ENCODE peak calls at places on chromosomes 6 and 20, in four cellular contexts. One of them, this sample, is unnamed.
A peak's percentile ranks its signal among the peaks of the same experiment; 100 is the strongest.

GRCh38 chr20:31715766-31716165 is 6.9 kb downstream of the BCL2L1 start:
- DNase-seq in H1: no peak
- DNase-seq in HepG2: no peak
- DNase-seq in GM12878: no peak
- DNase-seq in this sample: no peak

GRCh38 chr20:6533321-6533720 is 234.2 kb upstream of the BMP2 start:
- DNase-seq in H1: no peak
- DNase-seq in HepG2: no peak
- DNase-seq in GM12878: no peak
- DNase-seq in this sample: no peak

GRCh38 chr20:45735552-45735951 is 13.4 kb downstream of the SPINT4 start:
- DNase-seq in H1: no peak
- DNase-seq in HepG2: no peak
- DNase-seq in GM12878: no peak
- DNase-seq in this sample: no peak

GRCh38 chr6:167866642-167867041 is 39.9 kb downstream of the AFDN start:
- DNase-seq in H1: no peak
- DNase-seq in HepG2: no peak
- DNase-seq in GM12878: no peak
- DNase-seq in this sample: no peak

GRCh38 chr20:64236137-64237088 is 19.1 kb upstream of the PCMTD2 start:
- DNase-seq in H1: no peak
- DNase-seq in HepG2: peak; percentile 87
- DNase-seq in GM12878: no peak
- DNase-seq in this sample: no peak

GRCh38 chr20:39264506-39265172 is 302.5 kb downstream of the DHX35 start:
- DNase-seq in H1: peak; percentile 39
- DNase-seq in HepG2: peak; percentile 63
- DNase-seq in GM12878: no peak
- DNase-seq in this sample: peak; percentile 64

GRCh38 chr6:74735304-74735703 is 470.5 kb downstream of the COL12A1 start:
- DNase-seq in H1: no peak
- DNase-seq in HepG2: no peak
- DNase-seq in GM12878: no peak
- DNase-seq in this sample: no peak

GRCh38 chr6:140977425-140977824 is 1155.3 kb upstream of the GJE1 start:
- DNase-seq in H1: no peak
- DNase-seq in HepG2: no peak
- DNase-seq in GM12878: no peak
- DNase-seq in this sample: no peak

GRCh38 chr6:49145280-49145679 is 317.8 kb downstream of the MMUT start:
- DNase-seq in H1: no peak
- DNase-seq in HepG2: no peak
- DNase-seq in GM12878: no peak
- DNase-seq in this sample: no peak

GRCh38 chr6:167475947-167476346 is 151.1 kb downstream of the TTLL2 start:
- DNase-seq in H1: peak; percentile 39
- DNase-seq in HepG2: no peak
- DNase-seq in GM12878: no peak
- DNase-seq in this sample: no peak

GRCh38 chr6:159513914-159514313 is 179.1 kb downstream of the SOD2 start:
- DNase-seq in H1: no peak
- DNase-seq in HepG2: no peak
- DNase-seq in GM12878: no peak
- DNase-seq in this sample: no peak

GRCh38 chr20:9353916-9354276 is 160.5 kb upstream of the LAMP5 start:
- DNase-seq in H1: no peak
- DNase-seq in HepG2: no peak
- DNase-seq in GM12878: no peak
- DNase-seq in this sample: no peak

GRCh38 chr6:36820700-36821580 is 18.3 kb downstream of the CPNE5 start:
- DNase-seq in H1: no peak
- DNase-seq in HepG2: no peak
- DNase-seq in GM12878: no peak
- DNase-seq in this sample: no peak

GRCh38 chr6:42287756-42288155 is 70.1 kb upstream of the MRPS10 start:
- DNase-seq in H1: no peak
- DNase-seq in HepG2: no peak
- DNase-seq in GM12878: no peak
- DNase-seq in this sample: no peak

GRCh38 chr6:21079468-21080048 is 514.0 kb upstream of the SOX4 start:
- DNase-seq in H1: no peak
- DNase-seq in HepG2: no peak
- DNase-seq in GM12878: no peak
- DNase-seq in this sample: peak; percentile 50

GRCh38 chr20:7742479-7742878 is 197.8 kb downstream of the HAO1 start:
- DNase-seq in H1: no peak
- DNase-seq in HepG2: no peak
- DNase-seq in GM12878: no peak
- DNase-seq in this sample: no peak

GRCh38 chr6:72580281-72580940 is 41.5 kb upstream of the KCNQ5 start:
- DNase-seq in H1: peak; percentile 9
- DNase-seq in HepG2: peak; percentile 9
- DNase-seq in GM12878: no peak
- DNase-seq in this sample: peak; percentile 11

GRCh38 chr20:9615118-9615517 is 100.7 kb downstream of the LAMP5 start:
- DNase-seq in H1: no peak
- DNase-seq in HepG2: peak; percentile 24
- DNase-seq in GM12878: no peak
- DNase-seq in this sample: no peak

GRCh38 chr20:32098786-32099185 is 10.7 kb upstream of the TM9SF4 start:
- DNase-seq in H1: no peak
- DNase-seq in HepG2: no peak
- DNase-seq in GM12878: no peak
- DNase-seq in this sample: no peak

GRCh38 chr20:63955846-63956663 is at the start of gene UCKL1:
- DNase-seq in H1: no peak
- DNase-seq in HepG2: peak; percentile 91
- DNase-seq in GM12878: no peak
- DNase-seq in this sample: peak; percentile 95

GRCh38 chr6:125019873-125020272 is 57.6 kb downstream of the RNF217 start:
- DNase-seq in H1: no peak
- DNase-seq in HepG2: no peak
- DNase-seq in GM12878: no peak
- DNase-seq in this sample: no peak

GRCh38 chr6:21263531-21264287 is 329.8 kb upstream of the SOX4 start:
- DNase-seq in H1: no peak
- DNase-seq in HepG2: no peak
- DNase-seq in GM12878: peak; percentile 63
- DNase-seq in this sample: no peak

GRCh38 chr20:4110885-4111284 is 95.5 kb upstream of the RNF24 start:
- DNase-seq in H1: no peak
- DNase-seq in HepG2: no peak
- DNase-seq in GM12878: no peak
- DNase-seq in this sample: no peak

GRCh38 chr6:88165877-88166492 is at the start of gene CNR1:
- DNase-seq in H1: no peak
- DNase-seq in HepG2: no peak
- DNase-seq in GM12878: no peak
- DNase-seq in this sample: peak; percentile 83

GRCh38 chr6:144158133-144158532 is 7.8 kb downstream of the STX11 start:
- DNase-seq in H1: no peak
- DNase-seq in HepG2: no peak
- DNase-seq in GM12878: no peak
- DNase-seq in this sample: no peak

GRCh38 chr6:161373905-161374451 is 100.1 kb upstream of the AGPAT4 start:
- DNase-seq in H1: peak; percentile 34
- DNase-seq in HepG2: peak; percentile 53
- DNase-seq in GM12878: no peak
- DNase-seq in this sample: peak; percentile 78

GRCh38 chr20:20360464-20360863 is 7.4 kb upstream of the INSM1 start:
- DNase-seq in H1: no peak
- DNase-seq in HepG2: peak; percentile 67
- DNase-seq in GM12878: no peak
- DNase-seq in this sample: peak; percentile 79

GRCh38 chr6:46882622-46883021 is 39.1 kb downstream of the ADGRF5 start:
- DNase-seq in H1: no peak
- DNase-seq in HepG2: no peak
- DNase-seq in GM12878: no peak
- DNase-seq in this sample: no peak

GRCh38 chr20:58150772-58151171 is 77.7 kb downstream of the ANKRD60 start:
- DNase-seq in H1: peak; percentile 33
- DNase-seq in HepG2: no peak
- DNase-seq in GM12878: no peak
- DNase-seq in this sample: no peak

GRCh38 chr20:309841-310644 is 12.7 kb downstream of the ZCCHC3 start:
- DNase-seq in H1: peak; percentile 99
- DNase-seq in HepG2: peak; percentile 96
- DNase-seq in GM12878: no peak
- DNase-seq in this sample: peak; percentile 97

GRCh38 chr6:74645108-74645849 is 560.6 kb downstream of the COL12A1 start:
- DNase-seq in H1: peak; percentile 9
- DNase-seq in HepG2: no peak
- DNase-seq in GM12878: no peak
- DNase-seq in this sample: no peak

GRCh38 chr6:111938710-111939109 is 65.5 kb upstream of the FYN start:
- DNase-seq in H1: no peak
- DNase-seq in HepG2: peak; percentile 35
- DNase-seq in GM12878: no peak
- DNase-seq in this sample: no peak

GRCh38 chr20:54343634-54344033 is 131.8 kb upstream of the DOK5 start:
- DNase-seq in H1: no peak
- DNase-seq in HepG2: no peak
- DNase-seq in GM12878: no peak
- DNase-seq in this sample: no peak

GRCh38 chr20:63686492-63687321 is 9.7 kb upstream of the TNFRSF6B start:
- DNase-seq in H1: no peak
- DNase-seq in HepG2: no peak
- DNase-seq in GM12878: no peak
- DNase-seq in this sample: no peak

GRCh38 chr20:19995220-19995863 is 21.8 kb upstream of the NAA20 start:
- DNase-seq in H1: no peak
- DNase-seq in HepG2: peak; percentile 63
- DNase-seq in GM12878: no peak
- DNase-seq in this sample: peak; percentile 60

GRCh38 chr6:169223006-169223405 is 30.6 kb downstream of the THBS2 start:
- DNase-seq in H1: no peak
- DNase-seq in HepG2: no peak
- DNase-seq in GM12878: no peak
- DNase-seq in this sample: no peak

GRCh38 chr20:20295621-20296498 is 72.0 kb upstream of the INSM1 start:
- DNase-seq in H1: no peak
- DNase-seq in HepG2: no peak
- DNase-seq in GM12878: no peak
- DNase-seq in this sample: no peak

GRCh38 chr6:56984374-56984773 is 29.5 kb downstream of the BEND6 start:
- DNase-seq in H1: no peak
- DNase-seq in HepG2: no peak
- DNase-seq in GM12878: no peak
- DNase-seq in this sample: no peak

DNA sequence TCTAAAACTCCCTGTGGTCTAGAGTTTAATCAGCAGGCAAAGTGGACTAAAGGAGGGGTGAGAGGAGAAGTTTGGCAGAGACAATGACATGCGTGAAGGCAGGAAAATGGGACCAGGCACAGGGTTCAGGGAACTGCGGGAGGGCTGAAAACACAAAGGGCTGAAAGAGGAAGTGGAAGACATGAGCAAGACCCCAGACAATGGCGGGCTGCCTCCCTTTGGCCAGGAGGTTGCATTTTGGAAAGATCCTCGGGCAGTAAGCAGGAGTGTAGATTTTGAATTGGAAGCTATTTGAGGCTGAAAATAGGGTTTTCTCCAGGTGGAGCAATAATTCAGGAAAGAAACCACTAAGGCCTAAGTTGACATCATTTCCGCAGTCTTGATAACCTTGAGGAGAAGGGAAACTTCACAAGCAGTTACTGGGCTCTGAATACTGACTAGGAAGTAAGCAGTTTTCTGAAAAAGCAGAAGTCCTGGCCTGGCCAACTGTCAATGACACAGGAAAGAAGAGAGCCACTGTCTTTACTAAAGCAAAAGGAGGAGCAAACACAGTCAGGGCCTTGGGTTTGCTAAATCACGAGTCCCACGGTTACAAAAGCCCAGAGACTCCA is 3.4 kb downstream of the LY86 start:
- DNase-seq in H1: no peak
- DNase-seq in HepG2: no peak
- DNase-seq in GM12878: peak; percentile 77
- DNase-seq in this sample: no peak
- TF ChIP-seq RAD21 in H1: no peak
- TF ChIP-seq RAD21 in HepG2: no peak
- TF ChIP-seq RAD21 in GM12878: peak; percentile 2
- TF ChIP-seq RAD21 in this sample: no peak

GRCh38 chr6:34746104-34746846 is 11.0 kb upstream of the SNRPC start:
- DNase-seq in H1: no peak
- DNase-seq in HepG2: no peak
- DNase-seq in GM12878: no peak
- DNase-seq in this sample: no peak
- TF ChIP-seq TCF12 in H1: no peak
- TF ChIP-seq TCF12 in HepG2: no peak
- TF ChIP-seq TCF12 in GM12878: no peak
- TF ChIP-seq TCF12 in this sample: no peak

GRCh38 chr6:127343753-127344659 is 597 bp upstream of the ECHDC1 start:
- DNase-seq in H1: no peak
- DNase-seq in HepG2: peak; percentile 25
- DNase-seq in GM12878: no peak
- DNase-seq in this sample: peak; percentile 30
- TF ChIP-seq RAD21 in H1: no peak
- TF ChIP-seq RAD21 in HepG2: no peak
- TF ChIP-seq RAD21 in GM12878: no peak
- TF ChIP-seq RAD21 in this sample: no peak

GRCh38 chr20:40287683-40288082 is 401.4 kb downstream of the MAFB start:
- DNase-seq in H1: no peak
- DNase-seq in HepG2: no peak
- DNase-seq in GM12878: no peak
- DNase-seq in this sample: no peak

GRCh38 chr20:40283689-40284088 is 405.3 kb downstream of the MAFB start:
- DNase-seq in H1: no peak
- DNase-seq in HepG2: no peak
- DNase-seq in GM12878: no peak
- DNase-seq in this sample: no peak

GRCh38 chr20:40291483-40291882 is 397.6 kb downstream of the MAFB start:
- DNase-seq in H1: no peak
- DNase-seq in HepG2: no peak
- DNase-seq in GM12878: no peak
- DNase-seq in this sample: no peak

GRCh38 chr20:40284611-40285010 is 404.4 kb downstream of the MAFB start:
- DNase-seq in H1: no peak
- DNase-seq in HepG2: no peak
- DNase-seq in GM12878: no peak
- DNase-seq in this sample: no peak

DNA sequence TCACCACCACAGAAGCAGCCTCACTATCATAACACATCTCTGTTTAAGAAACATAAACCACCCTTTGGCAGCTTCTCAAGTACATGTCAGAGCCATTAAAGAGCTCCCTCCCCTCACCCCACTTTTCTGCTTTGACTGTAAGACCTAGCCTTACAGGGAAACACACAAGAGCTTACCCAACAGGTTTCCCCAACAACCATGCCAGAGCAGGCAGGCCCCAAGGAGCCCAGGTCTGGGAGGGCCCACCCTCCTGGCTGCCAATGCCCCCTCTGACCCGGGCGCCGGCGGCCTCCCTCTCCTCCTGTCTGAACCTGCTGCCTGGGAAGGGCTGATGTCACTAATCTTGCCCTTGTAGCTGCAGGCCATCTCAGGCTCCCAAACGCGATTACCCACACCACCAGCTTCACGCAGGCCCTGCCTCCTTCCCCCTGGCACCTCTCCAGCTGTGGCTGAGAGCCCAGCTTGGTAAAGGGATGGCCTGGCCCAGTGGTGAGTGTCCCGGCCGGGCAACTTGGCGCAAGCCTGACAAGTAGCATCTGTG is 402.0 kb downstream of the MAFB start:
- DNase-seq in H1: no peak
- DNase-seq in HepG2: no peak
- DNase-seq in GM12878: no peak
- DNase-seq in this sample: peak; percentile 80
- TF ChIP-seq TCF12 in H1: no peak
- TF ChIP-seq TCF12 in HepG2: no peak
- TF ChIP-seq TCF12 in GM12878: no peak
- TF ChIP-seq TCF12 in this sample: no peak

This sample was measured in SK-N-SH.